ENCODE peak calls at places on chromosomes 1 and 21, in seven cellular contexts. Q, U, X, B, V, F and D are unnamed samples.

GRCh38 chr1:101147381-101147780 is 89.4 kb upstream of the S1PR1 start:
- DNase-seq in Q (no peak), U (no peak), X (no peak), B (no peak), V (no peak), F (no peak), D (no peak)

GRCh38 chr1:174060090-174060489 is 37.9 kb upstream of the RC3H1 start:
- DNase-seq in Q (no peak), U (no peak), X (no peak), B (no peak), V (no peak), F (no peak), D (no peak)

GRCh38 chr1:2429780-2430591 is 17.6 kb upstream of the PEX10 start:
- DNase-seq in Q (no peak), U (no peak), X (peak), B (no peak), V (no peak), F (no peak), D (no peak)

GRCh38 chr1:40305871-40306270 is 11.2 kb downstream of the COL9A2 start:
- DNase-seq in Q (no peak), U (no peak), X (no peak), B (no peak), V (no peak), F (no peak), D (no peak)

GRCh38 chr1:207174913-207175312 is 70.9 kb downstream of the C4BPA start:
- DNase-seq in Q (no peak), U (no peak), X (no peak), B (no peak), V (no peak), F (no peak), D (no peak)

GRCh38 chr1:248695451-248696132 is 7.0 kb downstream of the OR14I1 start:
- DNase-seq in Q (no peak), U (no peak), X (no peak), B (no peak), V (no peak), F (no peak), D (no peak)

GRCh38 chr1:2525524-2525895 is 886 bp downstream of the PANK4 start:
- DNase-seq in Q (peak), U (no peak), X (peak), B (no peak), V (no peak), F (no peak), D (no peak)

GRCh38 chr1:45772971-45773370 is 22.5 kb upstream of the IPP start:
- DNase-seq in Q (no peak), U (no peak), X (no peak), B (no peak), V (no peak), F (peak), D (no peak)

GRCh38 chr1:202233171-202233570 is 39.6 kb downstream of the LGR6 start:
- DNase-seq in Q (no peak), U (no peak), X (no peak), B (no peak), V (no peak), F (no peak), D (no peak)

GRCh38 chr1:8789314-8790214 is 27.9 kb downstream of the RERE start:
- DNase-seq in Q (no peak), U (no peak), X (peak), B (peak), V (no peak), F (no peak), D (no peak)

GRCh38 chr1:18880585-18880984 is 21.1 kb upstream of the TAS1R2 start:
- DNase-seq in Q (no peak), U (no peak), X (no peak), B (no peak), V (no peak), F (no peak), D (no peak)

GRCh38 chr1:234579967-234580366 is 30.0 kb downstream of the IRF2BP2 start:
- DNase-seq in Q (no peak), U (no peak), X (peak), B (no peak), V (no peak), F (no peak), D (no peak)

GRCh38 chr1:152029144-152029936 is 7.5 kb downstream of the S100A11 start:
- DNase-seq in Q (no peak), U (no peak), X (no peak), B (no peak), V (no peak), F (no peak), D (no peak)

GRCh38 chr1:200279810-200280411 is 129.9 kb downstream of the ZNF281 start:
- DNase-seq in Q (peak), U (peak), X (peak), B (peak), V (peak), F (no peak), D (peak)

GRCh38 chr1:7387053-7387861 is 383.8 kb upstream of the VAMP3 start:
- DNase-seq in Q (peak), U (no peak), X (no peak), B (peak), V (no peak), F (no peak), D (no peak)

GRCh38 chr1:246069581-246069980 is 437.5 kb downstream of the SMYD3 start:
- DNase-seq in Q (no peak), U (no peak), X (no peak), B (no peak), V (no peak), F (no peak), D (no peak)

GRCh38 chr1:223783676-223784075 is 62.1 kb downstream of the TP53BP2 start:
- DNase-seq in Q (no peak), U (no peak), X (no peak), B (no peak), V (no peak), F (no peak), D (no peak)

GRCh38 chr21:35252831-35253230 is 203.7 kb upstream of the RUNX1 start:
- DNase-seq in Q (no peak), U (no peak), X (no peak), B (no peak), V (no peak), F (no peak), D (no peak)

GRCh38 chr1:230891984-230892383 is 23.7 kb upstream of the C1orf198 start:
- DNase-seq in Q (no peak), U (no peak), X (no peak), B (no peak), V (no peak), F (peak), D (no peak)

GRCh38 chr1:54406339-54407181 is at the start of gene SSBP3:
- DNase-seq in Q (peak), U (peak), X (peak), B (peak), V (peak), F (peak), D (peak)

GRCh38 chr21:42850866-42851391 is 28.4 kb downstream of the WDR4 start:
- DNase-seq in Q (peak), U (no peak), X (peak), B (peak), V (no peak), F (no peak), D (no peak)

GRCh38 chr1:175314300-175314699 is 121.7 kb upstream of the KIAA0040 start:
- DNase-seq in Q (no peak), U (no peak), X (no peak), B (no peak), V (no peak), F (no peak), D (no peak)

GRCh38 chr1:43978551-43979260 is at the start of gene B4GALT2:
- DNase-seq in Q (peak), U (no peak), X (peak), B (peak), V (peak), F (no peak), D (no peak)

GRCh38 chr1:44485229-44485932 is 80.3 kb downstream of the RNF220 start:
- DNase-seq in Q (no peak), U (no peak), X (peak), B (no peak), V (no peak), F (no peak), D (no peak)

GRCh38 chr1:24294757-24295371 is 24.3 kb upstream of the GRHL3 start:
- DNase-seq in Q (no peak), U (no peak), X (no peak), B (no peak), V (no peak), F (no peak), D (no peak)

GRCh38 chr1:211951856-211952255 is 83.5 kb downstream of the INTS7 start:
- DNase-seq in Q (no peak), U (peak), X (no peak), B (no peak), V (peak), F (no peak), D (no peak)

GRCh38 chr1:219372916-219373615 is 199.4 kb downstream of the LYPLAL1 start:
- DNase-seq in Q (peak), U (no peak), X (no peak), B (no peak), V (peak), F (no peak), D (no peak)

GRCh38 chr1:219365435-219365834 is 191.8 kb downstream of the LYPLAL1 start:
- DNase-seq in Q (no peak), U (no peak), X (no peak), B (no peak), V (no peak), F (no peak), D (no peak)

GRCh38 chr1:219362702-219363101 is 189.0 kb downstream of the LYPLAL1 start:
- DNase-seq in Q (no peak), U (no peak), X (no peak), B (no peak), V (no peak), F (no peak), D (no peak)

GRCh38 chr1:219367496-219367895 is 193.8 kb downstream of the LYPLAL1 start:
- DNase-seq in Q (no peak), U (no peak), X (no peak), B (no peak), V (no peak), F (no peak), D (no peak)
- TF ChIP-seq YY1 in Q (no peak), U (no peak), X (no peak), B (no peak), V (no peak), F (no peak), D (no peak)

GRCh38 chr21:39173999-39174398 is 9.3 kb downstream of the PSMG1 start:
- DNase-seq in Q (no peak), U (no peak), X (no peak), B (no peak), V (no peak), F (no peak), D (no peak)

GRCh38 chr21:39175665-39176064 is 7.6 kb downstream of the PSMG1 start:
- DNase-seq in Q (no peak), U (no peak), X (no peak), B (no peak), V (no peak), F (no peak), D (no peak)

GRCh38 chr21:39175154-39175553 is 8.1 kb downstream of the PSMG1 start:
- DNase-seq in Q (no peak), U (no peak), X (no peak), B (no peak), V (no peak), F (no peak), D (no peak)

GRCh38 chr21:39180429-39181019 is 2.7 kb downstream of the PSMG1 start:
- DNase-seq in Q (no peak), U (no peak), X (peak), B (no peak), V (no peak), F (no peak), D (no peak)

DNA sequence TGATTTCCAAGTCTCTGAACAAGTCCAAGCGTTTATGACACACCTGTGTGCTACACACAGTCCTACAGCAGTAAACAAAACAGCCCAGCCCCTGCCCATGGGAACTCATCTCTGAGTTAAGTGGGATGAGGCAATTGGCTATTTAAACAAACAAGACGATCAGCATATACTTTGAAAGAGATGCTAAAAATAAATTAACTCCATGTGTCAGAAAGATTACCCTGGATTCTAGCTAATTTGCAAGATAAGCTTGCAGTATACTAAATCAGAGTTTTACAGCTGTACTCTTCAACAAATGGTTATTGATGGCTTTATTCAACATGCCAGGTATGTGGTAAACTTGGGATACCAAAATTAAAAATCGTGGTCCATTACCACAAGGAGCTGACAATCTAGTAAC is 6.9 kb downstream of the PSMG1 start:
- DNase-seq in Q (no peak), U (no peak), X (no peak), B (no peak), V (no peak), F (no peak), D (no peak)
- H3K4me3 ChIP-seq in Q (no peak), U (no peak), X (no peak), B (no peak), V (no peak), F (no peak), D (no peak)

GRCh38 chr1:196538473-196538872 is 69.8 kb downstream of the KCNT2 start:
- DNase-seq in Q (no peak), U (no peak), X (peak), B (no peak), V (no peak), F (no peak), D (no peak)
- TF ChIP-seq YY1 in Q (no peak), U (no peak), X (peak), B (no peak), V (no peak), F (no peak), D (no peak)

DNA sequence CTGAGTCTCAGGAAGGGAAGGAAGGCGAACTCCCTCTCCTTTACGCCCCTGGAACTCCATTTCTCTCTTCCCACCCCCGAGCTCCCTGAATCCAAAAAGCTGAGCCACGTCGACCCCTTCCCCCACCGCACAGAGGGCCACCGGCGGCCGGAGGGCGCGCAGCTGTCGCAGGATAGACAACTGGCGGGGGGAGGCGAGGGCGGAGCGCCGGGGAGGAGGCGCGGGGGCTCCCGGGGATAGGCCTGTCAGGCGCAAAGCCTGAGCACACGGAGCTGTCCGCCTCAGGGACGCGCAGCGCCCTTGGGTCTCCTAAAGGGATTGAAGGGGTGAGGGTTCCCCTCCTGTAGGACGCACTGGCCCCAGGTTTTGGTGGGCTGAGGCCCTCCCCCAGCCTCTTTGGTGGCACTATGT is 752 bp upstream of the ACTA1 start:
- DNase-seq in Q (peak), U (no peak), X (no peak), B (peak), V (no peak), F (no peak), D (no peak)
- H3K4me3 ChIP-seq in Q (no peak), U (no peak), X (no peak), B (peak), V (peak), F (no peak), D (peak)

GRCh38 chr1:77281491-77282186 is at the start of gene AK5:
- DNase-seq in Q (peak), U (no peak), X (no peak), B (peak), V (no peak), F (no peak), D (peak)
- TF ChIP-seq YY1 in Q (no peak), U (no peak), X (no peak), B (no peak), V (no peak), F (no peak), D (no peak)

DNA sequence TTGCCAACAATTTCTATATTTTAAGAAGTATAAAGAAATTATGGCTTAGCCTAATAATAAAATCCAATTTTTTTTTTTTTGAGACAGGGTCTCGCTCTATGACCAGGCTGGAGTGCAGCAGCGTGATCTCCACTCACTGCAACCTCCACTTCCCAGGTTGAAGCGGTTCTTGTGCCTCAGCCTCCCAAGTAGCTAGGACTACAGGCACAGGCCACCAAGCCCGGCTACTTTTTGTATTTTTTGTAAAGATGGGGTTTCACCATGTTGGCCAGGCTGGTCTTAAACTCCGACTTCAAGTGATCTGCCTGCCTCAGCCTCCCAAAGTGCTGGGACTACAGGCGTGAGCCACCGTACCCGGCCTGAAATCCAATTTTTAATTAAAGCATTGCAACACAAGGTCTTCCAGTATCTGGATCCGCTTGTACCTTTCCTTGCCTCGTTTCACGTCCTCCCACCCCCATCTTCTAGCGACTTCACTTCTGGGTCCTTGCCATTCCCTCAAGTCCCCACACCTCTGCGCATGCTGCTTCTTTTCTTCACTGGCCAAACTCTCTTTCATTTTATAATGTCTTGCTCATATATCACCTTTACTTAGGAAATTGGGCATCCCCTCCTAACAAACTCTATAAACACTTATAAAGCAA is 2.3 kb downstream of the FUBP1 start:
- DNase-seq in Q (no peak), U (no peak), X (peak), B (no peak), V (no peak), F (no peak), D (no peak)
- H3K4me3 ChIP-seq in Q (peak), U (peak), X (peak), B (peak), V (peak), F (peak), D (peak)